ENCODE peak calls at places on chromosomes 12 and 14, in four cellular contexts. I is mucosa of descending colon, S is uterus, E is HFF-Myc. K is an unnamed sample.

GRCh38 chr12:15688838-15689237 is 100.3 kb downstream of the EPS8 start:
- DNase-seq in I (no peak), E (no peak), S (no peak), K (no peak)

GRCh38 chr12:131775904-131776889 is 52.0 kb upstream of the MMP17 start:
- DNase-seq in S (no peak), E (no peak), I (no peak), K (no peak)

GRCh38 chr12:91778938-91779400 is 366.7 kb downstream of the BTG1 start:
- DNase-seq in I (peak), S (peak), E (peak), K (peak)

GRCh38 chr12:108568653-108569154 is 6.3 kb downstream of the ISCU start:
- DNase-seq in I (peak), S (no peak), E (no peak), K (no peak)

GRCh38 chr14:69990319-69990718 is 111.1 kb downstream of the SMOC1 start:
- DNase-seq in I (no peak), S (no peak), E (no peak), K (no peak)

GRCh38 chr14:104094709-104095425 is 9.4 kb downstream of the ASPG start:
- DNase-seq in I (peak), S (no peak), E (no peak), K (peak)

GRCh38 chr12:91434081-91434480 is 251.5 kb upstream of the DCN start:
- DNase-seq in I (no peak), S (no peak), E (no peak), K (no peak)

GRCh38 chr14:91244501-91244901 is at the start of gene GPR68:
- DNase-seq in I (peak), E (no peak), S (peak), K (peak)

GRCh38 chr14:89702151-89702936 is 252.2 kb downstream of the EFCAB11 start:
- DNase-seq in I (peak), S (peak), E (peak), K (peak)

GRCh38 chr14:63782683-63783389 is 55.0 kb upstream of the SGPP1 start:
- DNase-seq in S (no peak), I (no peak), E (no peak), K (no peak)

GRCh38 chr12:119802472-119802871 is 74.6 kb downstream of the CIT start:
- DNase-seq in I (no peak), S (no peak), E (no peak), K (peak)

GRCh38 chr14:78157855-78158436 is 12.2 kb upstream of the NRXN3 start:
- DNase-seq in S (no peak), I (peak), E (no peak), K (peak)

GRCh38 chr14:89444044-89444443 is 27.0 kb upstream of the FOXN3 start:
- DNase-seq in E (no peak), S (no peak), I (no peak), K (no peak)

GRCh38 chr12:633731-634130 is 29.5 kb downstream of the NINJ2 start:
- DNase-seq in I (no peak), E (no peak), S (no peak), K (no peak)

GRCh38 chr12:75350413-75350812 is 15.9 kb downstream of the GLIPR1L1 start:
- DNase-seq in E (no peak), S (no peak), I (no peak), K (no peak)

GRCh38 chr14:53810221-53810620 is 146.4 kb downstream of the BMP4 start:
- DNase-seq in E (no peak), S (no peak), I (no peak), K (no peak)

GRCh38 chr12:103858953-103859601 is 18.0 kb upstream of the NT5DC3 start:
- DNase-seq in E (peak), S (peak), I (peak), K (peak)

GRCh38 chr14:103731481-103731880 is 15.9 kb downstream of the ZFYVE21 start:
- DNase-seq in I (no peak), E (no peak), S (no peak), K (no peak)

GRCh38 chr12:109144224-109144623 is 27.8 kb downstream of the ACACB start:
- DNase-seq in E (no peak), S (no peak), I (no peak), K (no peak)

GRCh38 chr12:55743131-55743921 is 404 bp downstream of the GDF11 start:
- DNase-seq in I (peak), S (peak), E (no peak), K (peak)

GRCh38 chr12:30870491-30871265 is 55.9 kb upstream of the TSPAN11 start:
- DNase-seq in I (no peak), S (no peak), E (no peak), K (no peak)

GRCh38 chr12:41967668-41968649 is 176.7 kb downstream of the GXYLT1 start:
- DNase-seq in E (no peak), I (no peak), S (no peak), K (no peak)

GRCh38 chr14:104388631-104389325 is 190.8 kb upstream of the C14orf180 start:
- DNase-seq in S (no peak), E (no peak), I (no peak), K (no peak)

GRCh38 chr12:13436696-13437391 is 240.3 kb downstream of the EMP1 start:
- DNase-seq in E (peak), I (no peak), S (no peak), K (peak)

GRCh38 chr12:86950043-86950838 is 694.0 kb upstream of the MGAT4C start:
- DNase-seq in S (no peak), E (no peak), I (no peak), K (no peak)

GRCh38 chr12:6903712-6904111 is 910 bp upstream of the LRRC23 start:
- DNase-seq in I (no peak), S (no peak), E (no peak), K (no peak)

GRCh38 chr12:81123611-81124010 is 45.7 kb downstream of the ACSS3 start:
- DNase-seq in S (no peak), I (no peak), E (no peak), K (no peak)

GRCh38 chr12:53005215-53005985 is 856 bp upstream of the EIF4B start:
- DNase-seq in I (peak), S (peak), E (no peak), K (no peak)

GRCh38 chr14:96304956-96305355 is 48.9 kb downstream of the BDKRB1 start:
- DNase-seq in I (no peak), E (no peak), S (no peak), K (no peak)

GRCh38 chr12:106645074-106645421 is 62.2 kb downstream of the RFX4 start:
- DNase-seq in I (peak), S (no peak), E (no peak), K (peak)

DNA sequence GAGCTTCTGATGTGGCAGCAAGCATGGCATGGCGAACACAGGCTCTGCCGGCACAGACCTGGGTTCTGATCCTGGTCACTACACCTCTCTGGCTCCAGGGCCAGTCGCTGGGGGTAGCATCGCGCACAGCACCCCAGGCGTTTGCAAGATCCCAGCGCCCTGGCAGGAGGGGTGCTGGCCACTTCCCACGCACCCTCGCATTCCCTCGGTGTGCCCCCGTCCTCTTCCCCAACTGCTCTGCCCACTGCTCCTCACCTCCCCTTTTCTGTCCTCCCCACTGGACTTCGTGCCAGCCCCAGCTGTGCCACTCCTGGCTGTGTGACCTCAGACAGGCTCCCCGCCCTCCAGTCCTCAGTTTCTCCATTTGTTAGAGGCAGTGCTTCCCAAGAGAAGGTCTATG is 2.8 kb downstream of the CDK2AP1 start:
- DNase-seq in S (no peak), I (no peak), E (no peak), K (no peak)
- H3K4me3 ChIP-seq in S (no peak), I (no peak), E (peak), K (peak)

DNA sequence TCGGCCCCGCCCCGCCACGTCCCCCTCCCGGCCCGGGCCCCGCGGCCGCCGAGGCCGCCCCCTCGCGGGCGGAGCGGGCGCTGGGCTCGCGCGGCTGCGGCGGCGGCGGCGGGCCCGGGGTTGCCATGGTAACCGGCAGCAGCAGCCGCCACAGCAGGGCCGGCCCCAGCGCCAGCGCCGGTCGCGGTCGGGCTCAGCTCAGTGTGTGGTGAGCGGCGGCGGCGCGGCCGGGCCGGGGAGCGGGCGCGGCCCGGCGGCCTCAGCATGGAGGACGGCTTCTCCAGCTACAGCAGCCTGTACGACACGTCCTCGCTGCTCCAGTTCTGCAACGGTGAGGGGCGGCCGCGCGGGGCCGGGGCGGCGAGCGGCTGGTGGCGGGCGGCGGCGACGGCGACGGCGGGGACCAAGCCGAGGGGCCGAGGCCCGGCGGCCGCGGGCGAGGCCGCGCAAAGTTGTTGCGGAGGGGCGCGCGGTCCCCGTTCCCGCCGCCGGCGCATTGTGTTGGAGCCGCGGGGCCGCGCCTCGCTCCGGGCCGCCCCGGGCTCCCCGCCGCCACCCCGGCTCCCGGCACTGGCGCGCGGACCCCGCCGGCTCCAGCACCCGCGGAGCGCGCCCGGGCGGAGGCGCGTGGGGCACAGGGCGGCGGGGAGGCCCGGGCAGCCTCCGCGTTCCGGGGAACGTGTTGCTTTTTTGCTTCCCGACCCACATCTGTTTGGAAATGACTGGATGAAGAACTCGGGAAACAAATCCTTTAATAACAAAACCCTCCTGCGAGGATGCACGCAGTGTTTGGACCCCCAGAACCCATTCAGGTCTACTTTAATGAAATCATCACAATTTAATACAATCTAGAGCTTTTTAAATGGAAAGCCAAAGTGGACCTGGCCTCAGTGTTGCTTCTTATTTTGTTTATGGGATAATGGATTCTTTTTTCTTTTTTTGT is at the start of gene EML1:
- DNase-seq in I (peak), E (no peak), S (peak), K (peak)
- H3K4me3 ChIP-seq in I (no peak), E (peak), S (peak), K (peak)

GRCh38 chr12:93587601-93588000 is 15.1 kb downstream of the SOCS2 start:
- DNase-seq in S (no peak), I (no peak), E (no peak), K (no peak)

GRCh38 chr12:93580682-93581081 is 8.2 kb downstream of the SOCS2 start:
- DNase-seq in S (no peak), I (no peak), E (no peak), K (no peak)

GRCh38 chr12:93582351-93582750 is 9.9 kb downstream of the SOCS2 start:
- DNase-seq in S (no peak), I (no peak), E (no peak), K (no peak)

GRCh38 chr12:93581370-93581769 is 8.9 kb downstream of the SOCS2 start:
- DNase-seq in E (no peak), I (no peak), S (no peak), K (no peak)

GRCh38 chr12:93583993-93584392 is 11.5 kb downstream of the SOCS2 start:
- DNase-seq in I (no peak), S (no peak), E (no peak), K (no peak)
- H3K4me3 ChIP-seq in I (no peak), S (no peak), E (no peak), K (no peak)

GRCh38 chr12:116319851-116320621 is 42.5 kb upstream of the MED13L start:
- DNase-seq in E (peak), S (peak), I (peak), K (peak)
- H3K4me3 ChIP-seq in E (peak), S (no peak), I (no peak), K (no peak)

GRCh38 chr14:94598506-94598815 is 13.7 kb upstream of the SERPINA3 start:
- DNase-seq in S (no peak), E (no peak), I (no peak), K (no peak)
- H3K4me3 ChIP-seq in S (no peak), E (no peak), I (no peak), K (no peak)

DNA sequence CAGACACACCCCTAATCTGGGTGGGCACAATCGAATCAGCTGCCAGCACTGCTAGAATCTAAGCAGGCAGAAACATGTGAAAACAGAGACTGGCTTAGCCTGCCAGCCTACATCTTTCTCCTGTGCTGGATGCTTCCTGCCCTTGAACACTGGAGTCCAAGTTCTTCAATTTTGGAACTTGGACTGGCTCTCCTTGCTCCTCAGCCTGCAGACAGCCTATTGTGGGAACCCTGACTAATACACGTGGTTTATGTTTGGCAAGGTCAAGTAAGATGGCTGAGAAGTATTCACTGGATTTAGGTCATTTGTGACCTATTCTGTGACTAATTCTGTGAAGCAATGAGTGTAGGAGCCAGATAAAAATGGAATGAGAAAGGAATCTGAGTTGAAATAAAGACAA is 11.0 kb downstream of the GPR135 start:
- DNase-seq in I (no peak), E (peak), S (no peak), K (peak)
- H3K4me3 ChIP-seq in I (no peak), E (no peak), S (no peak), K (no peak)

DNA sequence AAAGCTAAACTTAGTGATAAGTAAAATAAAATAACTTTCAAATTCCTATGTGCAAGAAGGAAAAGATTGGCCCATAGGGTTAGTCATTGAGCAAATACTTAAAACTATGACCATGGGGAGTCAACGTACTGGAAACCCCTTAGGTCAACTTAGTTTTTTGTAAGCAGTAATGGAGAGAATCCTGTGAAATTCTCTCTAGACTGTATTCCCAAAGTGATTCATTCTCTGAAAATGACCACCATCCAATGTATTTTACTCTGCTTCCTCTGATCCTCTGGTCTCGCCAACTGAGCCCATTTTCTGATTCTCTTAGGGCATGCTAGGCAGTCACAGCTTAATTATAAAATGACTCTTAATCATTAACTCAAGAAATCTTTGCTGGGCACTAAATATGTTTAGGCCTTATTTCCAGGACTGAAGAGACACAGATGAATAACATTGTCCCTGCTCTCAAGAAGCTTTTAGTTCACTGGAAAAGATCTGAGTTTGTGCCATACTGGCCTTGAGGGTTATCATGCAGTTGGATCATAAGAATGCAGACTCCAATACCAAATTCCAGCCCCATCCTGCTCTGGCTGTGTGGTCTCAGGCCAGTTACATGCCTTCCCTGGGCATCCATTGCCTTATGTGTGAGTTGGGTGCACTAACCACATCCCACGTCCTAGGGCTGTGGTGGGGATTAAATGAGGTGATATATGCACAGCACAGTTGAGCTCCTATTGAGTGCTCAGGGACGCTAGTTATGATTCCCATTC is 732.4 kb downstream of the AACS start:
- DNase-seq in E (no peak), I (no peak), S (no peak), K (no peak)
- H3K4me3 ChIP-seq in E (no peak), I (no peak), S (no peak), K (no peak)

DNA sequence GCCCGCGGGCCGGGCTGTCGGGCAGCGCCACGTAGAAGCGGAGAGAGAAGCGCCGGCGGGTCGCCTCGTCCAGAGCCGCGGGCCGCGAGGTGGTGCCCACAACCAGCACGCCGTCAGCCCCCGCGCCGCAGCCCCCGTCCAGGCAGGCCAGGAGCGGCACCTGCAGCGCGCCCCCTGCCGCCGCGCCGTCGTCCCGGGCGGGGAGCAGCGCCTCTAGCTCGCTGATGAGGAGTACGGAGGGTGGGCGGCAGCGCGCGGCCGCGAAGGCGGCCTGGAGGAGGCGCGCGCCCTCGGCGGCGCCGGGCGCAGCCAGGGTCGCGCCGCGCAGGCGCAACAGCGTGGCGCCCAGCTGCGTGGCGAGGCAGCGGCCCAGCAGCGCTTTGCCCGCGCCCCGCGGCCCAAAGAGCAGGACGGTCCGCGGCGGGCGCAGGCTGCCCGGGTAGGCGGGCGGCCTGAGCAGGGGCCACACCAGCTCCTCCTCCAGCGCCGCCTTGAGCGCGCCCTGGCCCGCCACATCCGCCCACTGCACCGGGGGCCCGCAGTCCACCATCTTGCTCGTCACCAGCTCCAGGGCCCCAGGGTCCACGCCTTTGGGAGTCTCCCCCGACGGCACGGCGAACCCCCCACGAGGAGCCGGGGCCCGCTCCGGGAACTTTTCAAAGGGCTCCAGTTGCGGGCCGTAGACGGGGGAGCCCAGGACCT is 27.6 kb downstream of the FIGNL2 start:
- DNase-seq in I (peak), E (no peak), S (peak), K (peak)
- H3K4me3 ChIP-seq in I (no peak), E (no peak), S (peak), K (peak)

K was measured in fibroblast of mammary gland.